ENCODE peak calls at places on chromosomes 1 and 21, in four cellular contexts. G is nephron progenitor cell, A is T1000, M is body of pancreas. H is an unnamed sample.

GRCh38 chr1:175628548-175629317 is 114.7 kb downstream of the TNR start:
- DNase-seq in G (no peak), A (no peak), M (peak; percentile 29), H (no peak)

GRCh38 chr1:205585835-205586785 is 45.7 kb downstream of the ELK4 start:
- DNase-seq in G (no peak), A (no peak), M (peak; percentile 75), H (no peak)

GRCh38 chr21:44874497-44875331 is 1.2 kb upstream of the PTTG1IP start:
- DNase-seq in G (peak; percentile 31), A (no peak), M (peak; percentile 82), H (no peak)

GRCh38 chr1:227174136-227174535 is 144.2 kb downstream of the CDC42BPA start:
- DNase-seq in G (no peak), A (no peak), M (no peak), H (no peak)

GRCh38 chr1:15304708-15305326 is 57.8 kb downstream of the FHAD1 start:
- DNase-seq in G (peak; percentile 82), A (peak; percentile 46), M (peak; percentile 85), H (peak; percentile 67)

GRCh38 chr1:25647863-25648262 is 31.3 kb downstream of the MAN1C1 start:
- DNase-seq in G (no peak), A (no peak), M (no peak), H (no peak)

GRCh38 chr1:56901720-56902119 is 47.1 kb downstream of the C8A start:
- DNase-seq in G (no peak), A (peak; percentile 20), M (no peak), H (no peak)

GRCh38 chr1:92820024-92820423 is 11.8 kb upstream of the RPL5 start:
- DNase-seq in G (no peak), A (no peak), M (no peak), H (no peak)

GRCh38 chr1:82388679-82389078 is 587.9 kb downstream of the ADGRL2 start:
- DNase-seq in G (no peak), A (no peak), M (peak; percentile 5), H (no peak)

GRCh38 chr1:156616463-156616862 is 2.8 kb upstream of the HAPLN2 start:
- DNase-seq in G (peak; percentile 37), A (no peak), M (no peak), H (peak; percentile 35)

GRCh38 chr21:34844033-34844923 is 175.5 kb downstream of the CLIC6 start:
- DNase-seq in G (no peak), A (no peak), M (peak; percentile 47), H (no peak)

GRCh38 chr1:108668777-108669176 is 7.9 kb upstream of the HENMT1 start:
- DNase-seq in G (no peak), A (no peak), M (no peak), H (no peak)

GRCh38 chr1:17837631-17838030 is 82.5 kb downstream of the ACTL8 start:
- DNase-seq in G (no peak), A (no peak), M (no peak), H (no peak)